ENCODE peak calls at places on chromosomes 3 and 15, in four cellular contexts. M is CD4-positive, alpha-beta T cell; Q is uterus; X is right cardiac atrium. W is an unnamed sample.

GRCh38 chr3:109275702-109276293 is 40.5 kb downstream of the DPPA2 start:
- DNase-seq in M (no peak), Q (no peak), X (no peak), W (peak)

GRCh38 chr3:125110016-125110875 is 54.4 kb upstream of the HEG1 start:
- DNase-seq in M (no peak), Q (no peak), X (no peak), W (no peak)

GRCh38 chr3:5017953-5018531 is 38.8 kb downstream of the BHLHE40 start:
- DNase-seq in M (no peak), Q (peak), X (peak), W (peak)

GRCh38 chr3:164208846-164209245 is 869.5 kb downstream of the SI start:
- DNase-seq in M (no peak), Q (no peak), X (no peak), W (no peak)

GRCh38 chr15:66841953-66842681 is 140.1 kb downstream of the SMAD6 start:
- DNase-seq in M (peak), Q (peak), X (peak), W (peak)

GRCh38 chr15:98126326-98127090 is 166.0 kb downstream of the ARRDC4 start:
- DNase-seq in M (no peak), Q (no peak), X (no peak), W (no peak)

GRCh38 chr3:130354430-130354829 is 9.0 kb downstream of the COL6A5 start:
- DNase-seq in M (no peak), Q (no peak), X (no peak), W (no peak)

GRCh38 chr15:70498096-70498626 is 265.2 kb downstream of the UACA start:
- DNase-seq in M (no peak), Q (no peak), X (no peak), W (no peak)

GRCh38 chr15:41507820-41508290 is 5.8 kb downstream of the LTK start:
- DNase-seq in M (no peak), Q (no peak), X (no peak), W (peak)

GRCh38 chr3:22492342-22492741 is 710.8 kb upstream of the UBE2E2 start:
- DNase-seq in M (no peak), Q (no peak), X (no peak), W (no peak)

GRCh38 chr3:175386630-175387029 is 527.5 kb downstream of the NAALADL2 start:
- DNase-seq in M (no peak), Q (no peak), X (no peak), W (no peak)

GRCh38 chr3:175383366-175383765 is 524.2 kb downstream of the NAALADL2 start:
- DNase-seq in M (no peak), Q (no peak), X (no peak), W (no peak)

GRCh38 chr3:175381685-175382084 is 522.6 kb downstream of the NAALADL2 start:
- DNase-seq in M (no peak), Q (no peak), X (no peak), W (no peak)

GRCh38 chr3:175384569-175384968 is 525.4 kb downstream of the NAALADL2 start:
- DNase-seq in M (no peak), Q (no peak), X (no peak), W (no peak)

DNA sequence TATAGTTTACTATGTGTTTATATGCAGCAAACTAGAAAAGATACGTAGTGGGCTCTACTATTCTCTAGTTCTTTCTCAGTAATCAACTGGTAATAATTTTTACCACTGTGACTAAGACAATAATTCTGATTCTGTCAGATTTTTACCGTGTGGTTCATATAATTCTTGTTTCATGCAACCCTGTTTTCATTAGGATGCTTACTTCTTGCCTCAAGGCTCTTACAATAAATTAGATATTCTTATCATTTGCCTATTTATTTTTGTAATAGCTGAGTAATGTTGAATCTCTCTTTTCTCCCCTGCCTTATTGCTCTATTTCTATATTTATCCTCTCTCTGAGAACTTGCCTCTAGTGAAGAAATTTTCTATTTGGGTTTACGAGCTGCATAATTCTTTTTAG is 524.7 kb downstream of the NAALADL2 start:
- DNase-seq in M (no peak), Q (no peak), X (no peak), W (no peak)
- H3K27ac ChIP-seq in M (no peak), Q (peak), X (no peak), W (no peak)

GRCh38 chr3:128490650-128491070 is 2.3 kb downstream of the GATA2 start:
- DNase-seq in M (no peak), Q (no peak), X (no peak), W (no peak)
- H3K27ac ChIP-seq in M (no peak), Q (peak), X (no peak), W (no peak)

DNA sequence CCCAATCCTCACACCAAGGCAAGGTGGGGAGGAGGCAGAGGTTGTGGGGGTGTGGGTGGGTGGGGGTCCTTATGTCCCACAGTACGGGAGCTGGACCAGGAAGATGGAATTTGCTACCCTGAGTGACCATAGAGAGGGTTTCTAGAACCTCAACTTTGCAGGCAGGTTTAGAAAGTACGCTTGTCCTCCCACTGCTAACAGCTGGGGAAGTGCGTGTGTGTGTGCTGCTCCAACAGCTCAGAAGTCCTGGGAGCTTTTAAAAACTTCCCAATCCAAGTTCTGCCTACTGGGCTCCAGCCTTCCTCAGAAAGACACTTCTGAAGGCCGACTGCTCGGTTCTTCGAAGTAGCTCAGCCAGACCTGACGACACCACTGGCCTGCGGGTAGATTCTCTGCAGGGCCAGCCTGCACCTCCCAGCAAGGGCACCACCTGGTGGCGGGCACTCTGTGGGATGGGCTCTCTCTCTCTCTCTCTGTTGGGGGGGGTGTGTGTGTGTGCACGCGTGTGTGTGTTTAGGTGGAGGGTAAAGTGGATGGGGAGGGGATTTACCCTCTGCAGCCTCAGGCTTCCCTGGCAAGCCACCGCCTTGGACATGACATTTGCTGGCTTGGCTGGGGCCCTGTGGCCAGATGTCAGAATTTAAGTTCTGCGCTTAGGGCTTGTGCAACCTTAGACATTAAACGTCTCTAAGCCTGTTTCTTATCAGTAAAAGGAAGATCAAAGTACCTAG is 15.6 kb downstream of the TMEM158 start:
- DNase-seq in M (peak), Q (peak), X (peak), W (peak)
- H3K27ac ChIP-seq in M (no peak), Q (peak), X (no peak), W (no peak)

GRCh38 chr3:71797455-71797854 is 12.5 kb upstream of the PROK2 start:
- DNase-seq in M (no peak), Q (no peak), X (no peak), W (no peak)
- H3K27ac ChIP-seq in M (no peak), Q (no peak), X (no peak), W (no peak)

GRCh38 chr3:101862453-101863165 is 13.3 kb downstream of the NFKBIZ start:
- DNase-seq in M (no peak), Q (no peak), X (no peak), W (no peak)
- H3K27ac ChIP-seq in M (no peak), Q (no peak), X (no peak), W (no peak)

DNA sequence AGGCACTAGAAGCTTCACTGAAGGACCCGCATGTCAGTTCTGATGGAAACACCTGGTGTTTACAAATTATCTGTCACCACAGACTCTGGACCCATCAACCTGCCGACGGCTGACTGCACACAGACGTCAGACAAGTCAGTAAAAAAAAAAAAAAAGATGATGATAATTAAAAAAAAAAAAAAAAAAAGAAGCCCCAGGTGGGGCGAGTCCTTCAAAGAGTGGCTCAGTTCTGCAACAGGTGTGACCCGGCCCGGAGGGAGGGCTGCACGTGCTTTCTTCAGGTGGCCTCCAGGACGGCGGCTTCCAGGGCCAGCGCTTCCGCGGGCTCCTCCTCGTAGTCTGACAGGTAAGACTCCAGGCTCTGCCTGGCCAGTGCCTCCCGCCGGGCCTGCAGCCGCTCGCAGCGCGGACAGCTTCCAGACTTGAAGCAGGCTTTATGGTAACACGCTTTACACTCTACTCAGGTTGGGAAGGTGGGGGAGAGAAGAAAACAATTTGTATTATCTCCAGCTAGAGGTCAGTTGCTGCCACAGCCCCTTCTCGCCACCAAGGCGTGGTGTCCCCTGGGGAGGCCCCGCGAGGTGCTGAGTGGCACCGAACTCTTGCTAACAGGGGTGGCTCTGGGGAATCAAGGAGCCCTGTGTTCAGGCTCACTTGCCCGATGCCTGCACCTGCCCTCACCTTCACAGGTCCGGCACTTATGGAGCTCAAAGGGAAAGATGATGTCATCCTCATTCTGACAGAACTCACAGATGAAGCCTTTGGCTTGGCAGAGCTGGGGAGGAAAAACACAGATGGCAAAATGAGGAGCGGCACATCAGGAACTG is 61.8 kb downstream of the RUBCN start:
- DNase-seq in M (no peak), Q (no peak), X (no peak), W (no peak)
- H3K27ac ChIP-seq in M (no peak), Q (no peak), X (no peak), W (no peak)

W was measured in colonic mucosa.